ENCODE peak calls at places on chromosomes 6 and 20, in ten cellular contexts. One of them, this sample, is unnamed. For H3K4me1 and H3K9me3, the result is how much of the 10 kb centered on the place peaks cover.

GRCh38 chr6:11822346-11822745 is 43.7 kb upstream of the ADTRP start:
- DNase-seq in HCT116: no peak
- DNase-seq in hepatocyte: no peak
- DNase-seq in neuronal stem cell: no peak
- DNase-seq in cardiac muscle cell: no peak
- DNase-seq in ovary: no peak
- DNase-seq in CD4-positive, alpha-beta memory T cell: peak
- DNase-seq in uterus: no peak
- DNase-seq in CD8-positive, alpha-beta T cell: no peak
- DNase-seq in left ventricle myocardium inferior: no peak
- DNase-seq in this sample: no peak

GRCh38 chr20:44714701-44715494 is at the start of gene CCN5:
- DNase-seq in HCT116: peak
- DNase-seq in hepatocyte: peak
- DNase-seq in neuronal stem cell: no peak
- DNase-seq in cardiac muscle cell: peak
- DNase-seq in ovary: peak
- DNase-seq in CD4-positive, alpha-beta memory T cell: no peak
- DNase-seq in uterus: peak
- DNase-seq in CD8-positive, alpha-beta T cell: no peak
- DNase-seq in left ventricle myocardium inferior: peak
- DNase-seq in this sample: no peak

GRCh38 chr20:8656335-8656734 is 412.6 kb upstream of the PLCB4 start:
- DNase-seq in HCT116: no peak
- DNase-seq in hepatocyte: no peak
- DNase-seq in neuronal stem cell: no peak
- DNase-seq in cardiac muscle cell: peak
- DNase-seq in ovary: no peak
- DNase-seq in CD4-positive, alpha-beta memory T cell: no peak
- DNase-seq in uterus: no peak
- DNase-seq in CD8-positive, alpha-beta T cell: no peak
- DNase-seq in left ventricle myocardium inferior: no peak
- DNase-seq in this sample: no peak

GRCh38 chr20:18004389-18005031 is 35.7 kb downstream of the MGME1 start:
- DNase-seq in HCT116: no peak
- DNase-seq in hepatocyte: no peak
- DNase-seq in neuronal stem cell: no peak
- DNase-seq in cardiac muscle cell: peak
- DNase-seq in ovary: no peak
- DNase-seq in CD4-positive, alpha-beta memory T cell: no peak
- DNase-seq in uterus: no peak
- DNase-seq in CD8-positive, alpha-beta T cell: no peak
- DNase-seq in left ventricle myocardium inferior: no peak
- DNase-seq in this sample: no peak

GRCh38 chr20:58524814-58525213 is 9.6 kb upstream of the APCDD1L start:
- DNase-seq in HCT116: no peak
- DNase-seq in hepatocyte: no peak
- DNase-seq in neuronal stem cell: no peak
- DNase-seq in cardiac muscle cell: peak
- DNase-seq in ovary: no peak
- DNase-seq in CD4-positive, alpha-beta memory T cell: no peak
- DNase-seq in uterus: no peak
- DNase-seq in CD8-positive, alpha-beta T cell: no peak
- DNase-seq in left ventricle myocardium inferior: no peak
- DNase-seq in this sample: no peak

GRCh38 chr20:4560667-4561066 is 161.0 kb upstream of the PRND start:
- DNase-seq in HCT116: no peak
- DNase-seq in hepatocyte: no peak
- DNase-seq in neuronal stem cell: no peak
- DNase-seq in cardiac muscle cell: no peak
- DNase-seq in ovary: no peak
- DNase-seq in CD4-positive, alpha-beta memory T cell: no peak
- DNase-seq in uterus: no peak
- DNase-seq in CD8-positive, alpha-beta T cell: no peak
- DNase-seq in left ventricle myocardium inferior: no peak
- DNase-seq in this sample: no peak

GRCh38 chr6:27368202-27368601 is 20.4 kb upstream of the ZNF391 start:
- DNase-seq in HCT116: no peak
- DNase-seq in hepatocyte: no peak
- DNase-seq in neuronal stem cell: no peak
- DNase-seq in cardiac muscle cell: no peak
- DNase-seq in ovary: no peak
- DNase-seq in CD4-positive, alpha-beta memory T cell: no peak
- DNase-seq in uterus: no peak
- DNase-seq in CD8-positive, alpha-beta T cell: no peak
- DNase-seq in left ventricle myocardium inferior: no peak
- DNase-seq in this sample: no peak

GRCh38 chr20:57440678-57441509 is 49.7 kb downstream of the RBM38 start:
- DNase-seq in HCT116: no peak
- DNase-seq in hepatocyte: peak
- DNase-seq in neuronal stem cell: no peak
- DNase-seq in cardiac muscle cell: peak
- DNase-seq in ovary: peak
- DNase-seq in CD4-positive, alpha-beta memory T cell: no peak
- DNase-seq in uterus: peak
- DNase-seq in CD8-positive, alpha-beta T cell: no peak
- DNase-seq in left ventricle myocardium inferior: peak
- DNase-seq in this sample: no peak

GRCh38 chr6:167093922-167094432 is 28.9 kb upstream of the CCR6 start:
- DNase-seq in HCT116: no peak
- DNase-seq in hepatocyte: no peak
- DNase-seq in neuronal stem cell: no peak
- DNase-seq in cardiac muscle cell: peak
- DNase-seq in ovary: no peak
- DNase-seq in CD4-positive, alpha-beta memory T cell: peak
- DNase-seq in uterus: no peak
- DNase-seq in CD8-positive, alpha-beta T cell: peak
- DNase-seq in left ventricle myocardium inferior: no peak
- DNase-seq in this sample: no peak

GRCh38 chr20:46959081-46959692 is 64.5 kb downstream of the EYA2 start:
- DNase-seq in HCT116: peak
- DNase-seq in hepatocyte: no peak
- DNase-seq in neuronal stem cell: no peak
- DNase-seq in cardiac muscle cell: peak
- DNase-seq in ovary: no peak
- DNase-seq in CD4-positive, alpha-beta memory T cell: no peak
- DNase-seq in uterus: no peak
- DNase-seq in CD8-positive, alpha-beta T cell: no peak
- DNase-seq in left ventricle myocardium inferior: no peak
- DNase-seq in this sample: no peak

GRCh38 chr6:141906569-141907080 is 226.1 kb upstream of the GJE1 start:
- DNase-seq in HCT116: no peak
- DNase-seq in hepatocyte: no peak
- DNase-seq in neuronal stem cell: no peak
- DNase-seq in cardiac muscle cell: no peak
- DNase-seq in ovary: no peak
- DNase-seq in CD4-positive, alpha-beta memory T cell: no peak
- DNase-seq in uterus: no peak
- DNase-seq in CD8-positive, alpha-beta T cell: no peak
- DNase-seq in left ventricle myocardium inferior: no peak
- DNase-seq in this sample: no peak

GRCh38 chr6:135830452-135830851 is 21.0 kb upstream of the PDE7B start:
- DNase-seq in HCT116: no peak
- DNase-seq in hepatocyte: no peak
- DNase-seq in neuronal stem cell: no peak
- DNase-seq in cardiac muscle cell: peak
- DNase-seq in ovary: no peak
- DNase-seq in CD4-positive, alpha-beta memory T cell: no peak
- DNase-seq in uterus: no peak
- DNase-seq in CD8-positive, alpha-beta T cell: no peak
- DNase-seq in left ventricle myocardium inferior: no peak
- DNase-seq in this sample: no peak

GRCh38 chr6:49939993-49940498 is 23.9 kb downstream of the DEFB114 start:
- DNase-seq in HCT116: no peak
- DNase-seq in hepatocyte: peak
- DNase-seq in neuronal stem cell: no peak
- DNase-seq in cardiac muscle cell: no peak
- DNase-seq in ovary: no peak
- DNase-seq in CD4-positive, alpha-beta memory T cell: no peak
- DNase-seq in uterus: no peak
- DNase-seq in CD8-positive, alpha-beta T cell: no peak
- DNase-seq in left ventricle myocardium inferior: no peak
- DNase-seq in this sample: no peak

GRCh38 chr20:14882846-14883245 is 545.4 kb upstream of the FLRT3 start:
- DNase-seq in HCT116: no peak
- DNase-seq in hepatocyte: no peak
- DNase-seq in neuronal stem cell: no peak
- DNase-seq in cardiac muscle cell: no peak
- DNase-seq in ovary: no peak
- DNase-seq in CD4-positive, alpha-beta memory T cell: no peak
- DNase-seq in uterus: no peak
- DNase-seq in CD8-positive, alpha-beta T cell: no peak
- DNase-seq in left ventricle myocardium inferior: no peak
- DNase-seq in this sample: no peak

GRCh38 chr6:51959744-51960383 is 127.5 kb downstream of the PKHD1 start:
- DNase-seq in HCT116: peak
- DNase-seq in hepatocyte: peak
- DNase-seq in neuronal stem cell: peak
- DNase-seq in cardiac muscle cell: peak
- DNase-seq in ovary: peak
- DNase-seq in CD4-positive, alpha-beta memory T cell: no peak
- DNase-seq in uterus: peak
- DNase-seq in CD8-positive, alpha-beta T cell: no peak
- DNase-seq in left ventricle myocardium inferior: peak
- DNase-seq in this sample: peak

GRCh38 chr6:56101141-56101553 is 146.2 kb downstream of the COL21A1 start:
- DNase-seq in HCT116: peak
- DNase-seq in hepatocyte: peak
- DNase-seq in neuronal stem cell: no peak
- DNase-seq in cardiac muscle cell: peak
- DNase-seq in ovary: no peak
- DNase-seq in CD4-positive, alpha-beta memory T cell: no peak
- DNase-seq in uterus: no peak
- DNase-seq in CD8-positive, alpha-beta T cell: no peak
- DNase-seq in left ventricle myocardium inferior: no peak
- DNase-seq in this sample: no peak

GRCh38 chr6:118810420-118811027 is 83.4 kb upstream of the ASF1A start:
- DNase-seq in HCT116: no peak
- DNase-seq in hepatocyte: no peak
- DNase-seq in neuronal stem cell: no peak
- DNase-seq in cardiac muscle cell: no peak
- DNase-seq in ovary: no peak
- DNase-seq in CD4-positive, alpha-beta memory T cell: peak
- DNase-seq in uterus: no peak
- DNase-seq in CD8-positive, alpha-beta T cell: peak
- DNase-seq in left ventricle myocardium inferior: no peak
- DNase-seq in this sample: no peak

GRCh38 chr6:117573006-117573680 is 29.2 kb downstream of the GOPC start:
- DNase-seq in HCT116: no peak
- DNase-seq in hepatocyte: no peak
- DNase-seq in neuronal stem cell: no peak
- DNase-seq in cardiac muscle cell: no peak
- DNase-seq in ovary: no peak
- DNase-seq in CD4-positive, alpha-beta memory T cell: no peak
- DNase-seq in uterus: no peak
- DNase-seq in CD8-positive, alpha-beta T cell: no peak
- DNase-seq in left ventricle myocardium inferior: no peak
- DNase-seq in this sample: no peak

GRCh38 chr20:46725186-46726165 is 16.0 kb downstream of the SLC2A10 start:
- DNase-seq in HCT116: no peak
- DNase-seq in hepatocyte: no peak
- DNase-seq in neuronal stem cell: no peak
- DNase-seq in cardiac muscle cell: no peak
- DNase-seq in ovary: no peak
- DNase-seq in CD4-positive, alpha-beta memory T cell: no peak
- DNase-seq in uterus: no peak
- DNase-seq in CD8-positive, alpha-beta T cell: no peak
- DNase-seq in left ventricle myocardium inferior: no peak
- DNase-seq in this sample: no peak

GRCh38 chr6:30238178-30238795 is 25.1 kb upstream of the TRIM26 start:
- DNase-seq in HCT116: peak
- DNase-seq in hepatocyte: peak
- DNase-seq in neuronal stem cell: no peak
- DNase-seq in cardiac muscle cell: peak
- DNase-seq in ovary: no peak
- DNase-seq in CD4-positive, alpha-beta memory T cell: peak
- DNase-seq in uterus: no peak
- DNase-seq in CD8-positive, alpha-beta T cell: peak
- DNase-seq in left ventricle myocardium inferior: no peak
- DNase-seq in this sample: no peak

GRCh38 chr6:16056263-16056870 is 72.5 kb upstream of the MYLIP start:
- DNase-seq in HCT116: no peak
- DNase-seq in hepatocyte: no peak
- DNase-seq in neuronal stem cell: no peak
- DNase-seq in cardiac muscle cell: no peak
- DNase-seq in ovary: no peak
- DNase-seq in CD4-positive, alpha-beta memory T cell: no peak
- DNase-seq in uterus: no peak
- DNase-seq in CD8-positive, alpha-beta T cell: no peak
- DNase-seq in left ventricle myocardium inferior: no peak
- DNase-seq in this sample: no peak

GRCh38 chr20:25039697-25040437 is 18.1 kb downstream of the ACSS1 start:
- DNase-seq in HCT116: no peak
- DNase-seq in hepatocyte: peak
- DNase-seq in neuronal stem cell: no peak
- DNase-seq in cardiac muscle cell: peak
- DNase-seq in ovary: peak
- DNase-seq in CD4-positive, alpha-beta memory T cell: no peak
- DNase-seq in uterus: peak
- DNase-seq in CD8-positive, alpha-beta T cell: no peak
- DNase-seq in left ventricle myocardium inferior: peak
- DNase-seq in this sample: no peak
- H3K4me1 ChIP-seq in HCT116: under half
- H3K4me1 ChIP-seq in hepatocyte: under half
- H3K4me1 ChIP-seq in neuronal stem cell: under half
- H3K4me1 ChIP-seq in cardiac muscle cell: under half
- H3K4me1 ChIP-seq in ovary: under half
- H3K4me1 ChIP-seq in CD4-positive, alpha-beta memory T cell: half or more
- H3K4me1 ChIP-seq in uterus: under half
- H3K4me1 ChIP-seq in CD8-positive, alpha-beta T cell: half or more
- H3K4me1 ChIP-seq in left ventricle myocardium inferior: half or more
- H3K4me1 ChIP-seq in this sample: under half

GRCh38 chr6:22794844-22795243 is 225.5 kb downstream of the HDGFL1 start:
- DNase-seq in HCT116: no peak
- DNase-seq in hepatocyte: no peak
- DNase-seq in neuronal stem cell: no peak
- DNase-seq in cardiac muscle cell: no peak
- DNase-seq in ovary: no peak
- DNase-seq in CD4-positive, alpha-beta memory T cell: no peak
- DNase-seq in uterus: no peak
- DNase-seq in CD8-positive, alpha-beta T cell: no peak
- DNase-seq in left ventricle myocardium inferior: no peak
- DNase-seq in this sample: no peak
- H3K9me3 ChIP-seq in HCT116: under half
- H3K9me3 ChIP-seq in hepatocyte: under half
- H3K9me3 ChIP-seq in neuronal stem cell: under half
- H3K9me3 ChIP-seq in cardiac muscle cell: under half
- H3K9me3 ChIP-seq in ovary: under half
- H3K9me3 ChIP-seq in CD4-positive, alpha-beta memory T cell: under half
- H3K9me3 ChIP-seq in uterus: under half
- H3K9me3 ChIP-seq in CD8-positive, alpha-beta T cell: under half
- H3K9me3 ChIP-seq in left ventricle myocardium inferior: under half
- H3K9me3 ChIP-seq in this sample: under half

GRCh38 chr6:1039191-1039590 is 272.7 kb upstream of the FOXQ1 start:
- DNase-seq in HCT116: no peak
- DNase-seq in hepatocyte: no peak
- DNase-seq in neuronal stem cell: no peak
- DNase-seq in cardiac muscle cell: no peak
- DNase-seq in ovary: no peak
- DNase-seq in CD4-positive, alpha-beta memory T cell: no peak
- DNase-seq in uterus: no peak
- DNase-seq in CD8-positive, alpha-beta T cell: no peak
- DNase-seq in left ventricle myocardium inferior: no peak
- DNase-seq in this sample: no peak
- H3K4me3 ChIP-seq in HCT116: no peak
- H3K4me3 ChIP-seq in hepatocyte: no peak
- H3K4me3 ChIP-seq in neuronal stem cell: no peak
- H3K4me3 ChIP-seq in cardiac muscle cell: no peak
- H3K4me3 ChIP-seq in ovary: no peak
- H3K4me3 ChIP-seq in CD4-positive, alpha-beta memory T cell: no peak
- H3K4me3 ChIP-seq in uterus: no peak
- H3K4me3 ChIP-seq in CD8-positive, alpha-beta T cell: no peak
- H3K4me3 ChIP-seq in left ventricle myocardium inferior: no peak
- H3K4me3 ChIP-seq in this sample: no peak

GRCh38 chr20:50792708-50793574 is 1.9 kb upstream of the BCAS4 start:
- DNase-seq in HCT116: no peak
- DNase-seq in hepatocyte: no peak
- DNase-seq in neuronal stem cell: no peak
- DNase-seq in cardiac muscle cell: no peak
- DNase-seq in ovary: no peak
- DNase-seq in CD4-positive, alpha-beta memory T cell: no peak
- DNase-seq in uterus: no peak
- DNase-seq in CD8-positive, alpha-beta T cell: no peak
- DNase-seq in left ventricle myocardium inferior: no peak
- DNase-seq in this sample: no peak
- H3K4me1 ChIP-seq in HCT116: half or more
- H3K4me1 ChIP-seq in hepatocyte: under half
- H3K4me1 ChIP-seq in neuronal stem cell: under half
- H3K4me1 ChIP-seq in cardiac muscle cell: under half
- H3K4me1 ChIP-seq in ovary: under half
- H3K4me1 ChIP-seq in CD4-positive, alpha-beta memory T cell: under half
- H3K4me1 ChIP-seq in uterus: under half
- H3K4me1 ChIP-seq in CD8-positive, alpha-beta T cell: under half
- H3K4me1 ChIP-seq in left ventricle myocardium inferior: under half
- H3K4me1 ChIP-seq in this sample: under half

This sample was measured in iPS DF 6.9.